ENCODE peak calls at places on chromosomes 3 and 15, in eight cellular contexts. M, G, W, L, F, J, E and Q are unnamed samples.

GRCh38 chr3:185153170-185153733 is 392 bp upstream of the C3orf70 start:
- DNase-seq in M (no peak), G (no peak), W (peak), L (no peak), F (no peak), J (no peak), E (no peak), Q (peak)

GRCh38 chr3:19348929-19349564 is 200.7 kb downstream of the KCNH8 start:
- DNase-seq in M (no peak), G (no peak), W (peak), L (peak), F (no peak), J (peak), E (no peak), Q (peak)

GRCh38 chr15:30043211-30043655 is 39.5 kb upstream of the GOLGA8J start:
- DNase-seq in M (no peak), G (no peak), W (peak), L (no peak), F (no peak), J (peak), E (no peak), Q (no peak)

GRCh38 chr3:135041586-135041985 is 246.5 kb downstream of the EPHB1 start:
- DNase-seq in M (no peak), G (no peak), W (no peak), L (no peak), F (no peak), J (no peak), E (no peak), Q (no peak)

GRCh38 chr3:63617391-63617790 is 35.1 kb upstream of the SNTN start:
- DNase-seq in M (no peak), G (no peak), W (no peak), L (no peak), F (no peak), J (no peak), E (no peak), Q (no peak)

GRCh38 chr3:50436063-50436674 is 67.3 kb downstream of the CACNA2D2 start:
- DNase-seq in M (peak), G (no peak), W (peak), L (peak), F (peak), J (peak), E (no peak), Q (peak)

GRCh38 chr3:61922118-61922517 is 360.7 kb downstream of the PTPRG start:
- DNase-seq in M (no peak), G (no peak), W (no peak), L (no peak), F (no peak), J (no peak), E (no peak), Q (no peak)

GRCh38 chr15:92839696-92840095 is 60.4 kb upstream of the CHD2 start:
- DNase-seq in M (no peak), G (no peak), W (no peak), L (no peak), F (no peak), J (no peak), E (no peak), Q (no peak)

GRCh38 chr15:33098082-33099058 is 96.1 kb downstream of the FMN1 start:
- DNase-seq in M (no peak), G (no peak), W (peak), L (no peak), F (no peak), J (peak), E (no peak), Q (no peak)

GRCh38 chr3:101381809-101382208 is 61.4 kb upstream of the IMPG2 start:
- DNase-seq in M (no peak), G (no peak), W (peak), L (peak), F (no peak), J (peak), E (peak), Q (no peak)

GRCh38 chr15:28967071-28967470 is 81.3 kb downstream of the APBA2 start:
- DNase-seq in M (no peak), G (no peak), W (no peak), L (no peak), F (no peak), J (no peak), E (no peak), Q (no peak)

GRCh38 chr3:197508511-197508910 is 47.3 kb downstream of the BDH1 start:
- DNase-seq in M (no peak), G (no peak), W (no peak), L (no peak), F (no peak), J (no peak), E (no peak), Q (no peak)

GRCh38 chr3:160053048-160053391 is 64.4 kb downstream of the IL12A start:
- DNase-seq in M (no peak), G (no peak), W (peak), L (no peak), F (no peak), J (no peak), E (no peak), Q (no peak)

GRCh38 chr3:172546105-172546504 is 22.9 kb upstream of the TNFSF10 start:
- DNase-seq in M (no peak), G (no peak), W (peak), L (no peak), F (no peak), J (no peak), E (no peak), Q (no peak)

GRCh38 chr15:40108061-40108854 is 421 bp downstream of the BMF start:
- DNase-seq in M (no peak), G (peak), W (peak), L (no peak), F (peak), J (peak), E (no peak), Q (peak)

GRCh38 chr15:69045810-69046209 is 31.3 kb downstream of the NOX5 start:
- DNase-seq in M (no peak), G (no peak), W (peak), L (peak), F (no peak), J (peak), E (no peak), Q (peak)

GRCh38 chr3:22568285-22568684 is 634.8 kb upstream of the UBE2E2 start:
- DNase-seq in M (no peak), G (no peak), W (no peak), L (no peak), F (no peak), J (no peak), E (no peak), Q (no peak)

GRCh38 chr15:40357723-40358491 is at the start of gene DISP2:
- DNase-seq in M (peak), G (peak), W (peak), L (peak), F (peak), J (peak), E (no peak), Q (peak)

GRCh38 chr3:49456417-49456816 is 13.7 kb upstream of the DAG1 start:
- DNase-seq in M (no peak), G (no peak), W (no peak), L (no peak), F (no peak), J (peak), E (no peak), Q (no peak)

GRCh38 chr3:100400424-100400781 is 486 bp downstream of the TOMM70 start:
- DNase-seq in M (peak), G (no peak), W (peak), L (no peak), F (no peak), J (peak), E (no peak), Q (no peak)

GRCh38 chr3:59573911-59574310 is 524.1 kb upstream of the CFAP20DC start:
- DNase-seq in M (no peak), G (peak), W (peak), L (no peak), F (no peak), J (peak), E (peak), Q (no peak)

GRCh38 chr3:18739098-18739431 is 313.9 kb upstream of the SATB1 start:
- DNase-seq in M (no peak), G (no peak), W (no peak), L (no peak), F (no peak), J (no peak), E (no peak), Q (no peak)

GRCh38 chr3:194185225-194185624 is 49.3 kb downstream of the HES1 start:
- DNase-seq in M (no peak), G (no peak), W (no peak), L (no peak), F (no peak), J (no peak), E (no peak), Q (no peak)

GRCh38 chr3:100516843-100517242 is 24.4 kb downstream of the TMEM45A start:
- DNase-seq in M (no peak), G (no peak), W (peak), L (no peak), F (no peak), J (peak), E (no peak), Q (no peak)

GRCh38 chr15:83174891-83175290 is 32.7 kb downstream of the HDGFL3 start:
- DNase-seq in M (no peak), G (no peak), W (no peak), L (no peak), F (no peak), J (no peak), E (no peak), Q (no peak)

GRCh38 chr15:34223904-34224596 is 766 bp upstream of the EMC4 start:
- DNase-seq in M (no peak), G (no peak), W (no peak), L (peak), F (no peak), J (peak), E (no peak), Q (no peak)

GRCh38 chr15:75454471-75455418 is 3.3 kb upstream of the SIN3A start:
- DNase-seq in M (peak), G (peak), W (peak), L (peak), F (peak), J (no peak), E (no peak), Q (peak)

GRCh38 chr15:41804920-41805666 is 22.8 kb upstream of the JMJD7 start:
- DNase-seq in M (no peak), G (peak), W (peak), L (no peak), F (no peak), J (no peak), E (no peak), Q (no peak)

GRCh38 chr3:117761992-117762944 is 1052.7 kb downstream of the TUSC7 start:
- DNase-seq in M (no peak), G (no peak), W (no peak), L (no peak), F (no peak), J (no peak), E (no peak), Q (peak)

GRCh38 chr3:113261996-113262665 is 50.8 kb downstream of the BOC start:
- DNase-seq in M (no peak), G (no peak), W (peak), L (no peak), F (no peak), J (peak), E (no peak), Q (no peak)

GRCh38 chr3:113255100-113255853 is 43.9 kb downstream of the BOC start:
- DNase-seq in M (no peak), G (peak), W (no peak), L (peak), F (no peak), J (no peak), E (no peak), Q (no peak)

GRCh38 chr3:113255854-113256615 is 44.7 kb downstream of the BOC start:
- DNase-seq in M (no peak), G (no peak), W (no peak), L (no peak), F (no peak), J (no peak), E (no peak), Q (no peak)

GRCh38 chr3:113260980-113261920 is 49.9 kb downstream of the BOC start:
- DNase-seq in M (no peak), G (peak), W (no peak), L (no peak), F (no peak), J (peak), E (no peak), Q (no peak)

GRCh38 chr3:113258311-113258710 is 47.0 kb downstream of the BOC start:
- DNase-seq in M (no peak), G (no peak), W (no peak), L (no peak), F (no peak), J (no peak), E (no peak), Q (no peak)
- TF ChIP-seq CTCF in M (no peak), G (no peak), W (peak), L (no peak), F (no peak), J (no peak), E (peak), Q (no peak)

GRCh38 chr15:62394079-62394478 is 229.0 kb upstream of the C2CD4B start:
- DNase-seq in M (no peak), G (no peak), W (no peak), L (no peak), F (no peak), J (no peak), E (no peak), Q (no peak)

GRCh38 chr15:62390793-62391543 is 225.9 kb upstream of the C2CD4B start:
- DNase-seq in M (peak), G (peak), W (peak), L (peak), F (peak), J (peak), E (no peak), Q (peak)

GRCh38 chr15:62391565-62392262 is 226.6 kb upstream of the C2CD4B start:
- DNase-seq in M (peak), G (peak), W (peak), L (peak), F (no peak), J (peak), E (no peak), Q (peak)

GRCh38 chr15:62393196-62393595 is 228.1 kb upstream of the C2CD4B start:
- DNase-seq in M (no peak), G (no peak), W (no peak), L (no peak), F (no peak), J (no peak), E (no peak), Q (no peak)

GRCh38 chr15:62392411-62392810 is 227.3 kb upstream of the C2CD4B start:
- DNase-seq in M (no peak), G (no peak), W (peak), L (no peak), F (peak), J (peak), E (no peak), Q (peak)
- TF ChIP-seq CTCF in M (peak), G (no peak), W (peak), L (no peak), F (no peak), J (peak), E (peak), Q (no peak)

GRCh38 chr3:30751610-30752299 is 142.7 kb downstream of the GADL1 start:
- DNase-seq in M (no peak), G (no peak), W (peak), L (no peak), F (no peak), J (peak), E (no peak), Q (peak)
- TF ChIP-seq CTCF in M (peak), G (no peak), W (peak), L (no peak), F (no peak), J (peak), E (peak), Q (peak)

GRCh38 chr3:157088506-157089454 is 71.2 kb downstream of the CCNL1 start:
- DNase-seq in M (peak), G (peak), W (peak), L (peak), F (peak), J (peak), E (peak), Q (peak)
- TF ChIP-seq CTCF in M (no peak), G (no peak), W (peak), L (no peak), F (no peak), J (peak), E (peak), Q (no peak)

GRCh38 chr3:11161666-11162065 is 7.4 kb downstream of the HRH1 start:
- DNase-seq in M (no peak), G (no peak), W (no peak), L (no peak), F (no peak), J (no peak), E (no peak), Q (no peak)
- TF ChIP-seq CTCF in M (no peak), G (no peak), W (peak), L (no peak), F (no peak), J (peak), E (no peak), Q (no peak)

DNA sequence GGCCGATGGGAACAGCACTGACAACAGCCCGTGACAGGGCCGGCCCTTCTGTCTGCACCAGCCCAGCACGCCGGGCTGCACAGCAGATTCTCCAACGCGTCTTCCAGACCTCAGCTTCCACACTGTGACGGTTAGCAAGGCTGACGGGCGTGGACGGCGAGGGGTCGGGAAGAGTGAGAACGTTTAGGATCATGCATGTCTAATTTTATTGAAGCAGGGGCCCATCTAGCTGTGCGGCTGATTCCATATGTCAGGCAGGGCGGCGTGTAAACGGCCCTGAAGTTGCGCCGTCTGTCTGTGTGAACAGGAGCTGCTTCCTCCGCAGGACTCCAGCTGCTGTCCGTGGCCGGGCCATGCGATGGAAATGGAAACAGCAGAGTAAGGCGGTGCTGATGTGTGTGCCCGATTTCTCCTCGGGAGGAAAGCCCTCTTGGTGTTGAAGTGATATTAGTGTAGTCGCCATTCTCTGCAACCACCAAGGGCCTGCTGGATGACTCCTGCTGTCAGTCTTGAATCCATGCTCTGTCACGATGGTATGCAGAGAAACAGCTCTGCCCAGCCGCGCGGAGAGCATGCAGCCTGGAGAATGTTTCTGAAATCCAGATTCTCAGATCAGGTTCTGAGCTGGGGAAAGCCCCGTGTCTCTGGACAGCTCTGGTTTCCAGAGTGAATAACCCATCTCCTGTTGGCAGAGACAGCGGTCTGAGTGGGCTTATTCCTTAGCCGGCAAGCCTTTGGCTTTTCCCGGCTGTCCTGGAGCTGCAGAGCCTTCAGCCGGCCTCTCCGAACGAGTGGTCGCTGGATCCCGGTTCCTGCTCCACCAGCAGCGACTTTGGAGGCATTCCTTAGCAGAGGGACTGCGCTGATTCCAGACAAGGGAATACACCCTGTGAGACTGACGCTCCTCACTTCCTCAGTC is 158.1 kb upstream of the UBE3A start:
- DNase-seq in M (no peak), G (no peak), W (no peak), L (no peak), F (no peak), J (peak), E (no peak), Q (no peak)
- TF ChIP-seq CTCF in M (no peak), G (no peak), W (no peak), L (no peak), F (no peak), J (no peak), E (no peak), Q (no peak)

DNA sequence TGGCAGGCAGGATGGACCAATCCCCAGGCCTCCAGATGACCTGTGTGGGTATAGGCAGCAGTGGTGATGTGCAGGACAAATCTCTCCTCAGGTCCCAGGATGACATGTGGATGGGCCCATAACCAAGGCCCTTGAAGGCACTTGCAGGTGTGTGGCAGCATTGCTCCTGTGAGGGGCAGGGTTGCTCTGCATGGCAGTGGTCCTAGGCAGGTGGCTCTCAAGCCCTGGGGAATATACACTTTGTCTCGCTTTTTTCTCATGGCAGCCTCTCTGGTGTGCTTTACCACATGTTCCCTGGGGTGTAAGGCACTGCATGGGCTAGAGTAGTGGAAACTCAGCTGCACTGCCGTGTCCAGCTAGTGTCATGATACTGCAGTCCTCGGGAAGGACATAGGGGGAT is 503.6 kb downstream of the UNC13C start:
- DNase-seq in M (no peak), G (no peak), W (no peak), L (no peak), F (no peak), J (no peak), E (no peak), Q (no peak)
- TF ChIP-seq CTCF in M (no peak), G (no peak), W (no peak), L (no peak), F (no peak), J (no peak), E (no peak), Q (no peak)

DNA sequence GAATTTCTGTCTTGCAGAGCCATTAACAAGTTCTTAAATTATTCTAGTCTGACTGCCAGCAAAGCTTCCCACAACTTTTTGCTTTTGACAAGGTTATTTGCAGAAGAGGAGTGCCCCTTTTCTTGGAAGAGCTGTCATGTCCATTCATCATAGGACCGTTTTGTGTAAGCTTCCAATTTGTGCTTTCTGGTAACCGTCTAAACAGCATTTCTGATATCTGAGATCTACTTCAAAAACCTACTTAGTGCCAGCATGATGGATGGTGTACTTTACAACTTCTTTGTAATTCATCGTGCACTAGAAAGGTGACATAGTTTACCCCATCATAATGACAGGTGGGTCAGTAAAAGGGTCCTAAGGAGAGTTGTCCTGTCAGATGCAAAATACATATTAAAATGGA is 379.7 kb downstream of the NAALADL2 start:
- DNase-seq in M (no peak), G (no peak), W (no peak), L (no peak), F (no peak), J (no peak), E (no peak), Q (no peak)
- TF ChIP-seq CTCF in M (no peak), G (no peak), W (no peak), L (no peak), F (no peak), J (no peak), E (no peak), Q (no peak)

GRCh38 chr15:79310985-79311900 is at the start of gene TMED3:
- DNase-seq in M (peak), G (peak), W (peak), L (peak), F (no peak), J (peak), E (peak), Q (peak)
- TF ChIP-seq CTCF in M (peak), G (no peak), W (peak), L (peak), F (no peak), J (no peak), E (no peak), Q (peak)

DNA sequence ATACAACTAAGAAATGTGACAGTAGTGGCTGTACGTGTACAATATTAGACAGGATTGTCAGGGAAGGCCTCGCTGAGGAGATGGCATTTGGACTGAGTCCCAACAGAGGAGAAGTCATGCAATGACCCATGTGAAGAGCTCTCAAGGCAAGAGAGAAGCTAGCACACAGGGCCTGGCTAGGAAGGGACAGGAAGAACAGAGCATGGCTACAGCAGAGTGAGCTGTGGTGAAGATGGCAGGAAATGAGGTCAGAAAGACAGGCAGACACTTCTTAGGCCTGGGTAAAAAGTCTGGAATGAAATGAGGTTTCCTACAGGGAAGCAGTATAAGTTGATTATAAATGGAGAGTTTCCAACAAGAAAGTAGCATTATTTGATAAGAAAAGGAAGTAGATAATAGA is 33.2 kb upstream of the LEKR1 start:
- DNase-seq in M (no peak), G (no peak), W (peak), L (no peak), F (no peak), J (no peak), E (no peak), Q (no peak)
- TF ChIP-seq CTCF in M (no peak), G (no peak), W (no peak), L (no peak), F (no peak), J (no peak), E (no peak), Q (no peak)